ENCODE peak calls at places on chromosomes 3 and 15, in nine cellular contexts. T is neural crest cell, G is GM13977, H is psoas muscle, A is astrocyte of the spinal cord, N is MM.1S, V is HFFc6, S is tibial nerve, K is mammary epithelial cell. E is an unnamed sample.

GRCh38 chr3:110814170-110815007 is 257.2 kb upstream of the NECTIN3 start:
- DNase-seq in T (peak), G (peak), H (no peak), A (peak), N (peak), V (peak), S (no peak), K (peak), E (no peak)

GRCh38 chr3:55675478-55675877 is 188.4 kb upstream of the WNT5A start:
- DNase-seq in T (no peak), G (peak), H (no peak), A (no peak), N (peak), V (no peak), S (no peak), K (no peak), E (peak)

GRCh38 chr3:42177801-42178150 is 86.6 kb downstream of the TRAK1 start:
- DNase-seq in T (no peak), G (no peak), H (no peak), A (no peak), N (no peak), V (no peak), S (no peak), K (no peak), E (no peak)

GRCh38 chr3:190056795-190057194 is 63.9 kb downstream of the P3H2 start:
- DNase-seq in T (no peak), G (no peak), H (no peak), A (no peak), N (no peak), V (no peak), S (no peak), K (no peak), E (no peak)

GRCh38 chr3:121690777-121691405 is 30.2 kb upstream of the HCLS1 start:
- DNase-seq in T (no peak), G (peak), H (no peak), A (no peak), N (peak), V (no peak), S (no peak), K (no peak), E (peak)

GRCh38 chr3:9795212-9795611 is 2.3 kb downstream of the ARPC4 start:
- DNase-seq in T (no peak), G (no peak), H (no peak), A (no peak), N (no peak), V (no peak), S (no peak), K (no peak), E (peak)

GRCh38 chr15:70236306-70237103 is 138.8 kb upstream of the TLE3 start:
- DNase-seq in T (no peak), G (no peak), H (no peak), A (peak), N (no peak), V (peak), S (no peak), K (peak), E (no peak)

GRCh38 chr3:140972833-140973232 is 31.2 kb downstream of the SLC25A36 start:
- DNase-seq in T (no peak), G (peak), H (no peak), A (peak), N (peak), V (peak), S (no peak), K (peak), E (peak)

GRCh38 chr3:56855856-56856538 is 54.2 kb upstream of the ARHGEF3 start:
- DNase-seq in T (peak), G (no peak), H (peak), A (no peak), N (peak), V (no peak), S (no peak), K (no peak), E (peak)

GRCh38 chr3:19348929-19349564 is 200.7 kb downstream of the KCNH8 start:
- DNase-seq in T (no peak), G (peak), H (no peak), A (peak), N (peak), V (no peak), S (no peak), K (peak), E (peak)

GRCh38 chr3:13518516-13519351 is 30.2 kb upstream of the FBLN2 start:
- DNase-seq in T (no peak), G (no peak), H (peak), A (peak), N (no peak), V (no peak), S (peak), K (no peak), E (no peak)

GRCh38 chr15:41010335-41010734 is 57.1 kb downstream of the CHAC1 start:
- DNase-seq in T (no peak), G (no peak), H (no peak), A (no peak), N (no peak), V (no peak), S (no peak), K (no peak), E (no peak)

GRCh38 chr3:141383555-141384129 is 15.3 kb downstream of the ZBTB38 start:
- DNase-seq in T (no peak), G (no peak), H (no peak), A (peak), N (no peak), V (peak), S (no peak), K (peak), E (no peak)

GRCh38 chr3:99410789-99411311 is 227.5 kb upstream of the COL8A1 start:
- DNase-seq in T (no peak), G (peak), H (no peak), A (peak), N (no peak), V (peak), S (no peak), K (peak), E (no peak)

GRCh38 chr3:150286390-150287147 is 121.5 kb upstream of the TSC22D2 start:
- DNase-seq in T (no peak), G (peak), H (no peak), A (peak), N (peak), V (peak), S (no peak), K (peak), E (peak)

GRCh38 chr3:69724722-69725435 is 14.4 kb upstream of the MITF start:
- DNase-seq in T (no peak), G (no peak), H (no peak), A (no peak), N (no peak), V (no peak), S (no peak), K (no peak), E (no peak)

GRCh38 chr15:46266691-46267090 is 631.9 kb downstream of the SQOR start:
- DNase-seq in T (no peak), G (no peak), H (no peak), A (no peak), N (no peak), V (no peak), S (no peak), K (no peak), E (no peak)

GRCh38 chr3:127629462-127630403 is 748 bp downstream of the PODXL2 start:
- DNase-seq in T (no peak), G (no peak), H (no peak), A (no peak), N (no peak), V (no peak), S (no peak), K (no peak), E (no peak)

GRCh38 chr3:126028096-126028495 is 55.8 kb downstream of the SLC41A3 start:
- DNase-seq in T (no peak), G (no peak), H (no peak), A (no peak), N (no peak), V (no peak), S (no peak), K (no peak), E (no peak)

GRCh38 chr15:64044315-64045105 is 1.8 kb downstream of the DAPK2 start:
- DNase-seq in T (no peak), G (peak), H (no peak), A (no peak), N (no peak), V (no peak), S (no peak), K (no peak), E (peak)

GRCh38 chr3:136678981-136679380 is 73.2 kb downstream of the STAG1 start:
- DNase-seq in T (no peak), G (no peak), H (no peak), A (peak), N (no peak), V (no peak), S (no peak), K (no peak), E (no peak)

GRCh38 chr3:13881536-13882410 is 1.9 kb upstream of the WNT7A start:
- DNase-seq in T (no peak), G (no peak), H (no peak), A (no peak), N (no peak), V (no peak), S (no peak), K (no peak), E (no peak)

GRCh38 chr15:97978408-97979130 is 18.1 kb downstream of the ARRDC4 start:
- DNase-seq in T (no peak), G (no peak), H (no peak), A (peak), N (no peak), V (no peak), S (no peak), K (no peak), E (no peak)

GRCh38 chr15:62482715-62483429 is 317.8 kb upstream of the C2CD4B start:
- DNase-seq in T (peak), G (peak), H (no peak), A (no peak), N (peak), V (peak), S (no peak), K (peak), E (peak)

GRCh38 chr3:9808345-9809037 is 1.6 kb upstream of the TTLL3 start:
- DNase-seq in T (no peak), G (peak), H (no peak), A (no peak), N (peak), V (peak), S (no peak), K (peak), E (peak)

GRCh38 chr3:142724682-142725351 is 983 bp downstream of the TRPC1 start:
- DNase-seq in T (no peak), G (no peak), H (peak), A (peak), N (no peak), V (peak), S (peak), K (peak), E (peak)

GRCh38 chr15:90039996-90040395 is 38.9 kb downstream of the ZNF710 start:
- DNase-seq in T (no peak), G (no peak), H (peak), A (no peak), N (no peak), V (no peak), S (no peak), K (no peak), E (no peak)

GRCh38 chr3:185070491-185071335 is 82.1 kb downstream of the C3orf70 start:
- DNase-seq in T (peak), G (no peak), H (no peak), A (no peak), N (no peak), V (peak), S (no peak), K (peak), E (no peak)
- TF ChIP-seq CTCF in T (peak), G (no peak), H (no peak), A (peak), N (peak), V (peak), S (no peak), K (no peak), E (no peak)

DNA sequence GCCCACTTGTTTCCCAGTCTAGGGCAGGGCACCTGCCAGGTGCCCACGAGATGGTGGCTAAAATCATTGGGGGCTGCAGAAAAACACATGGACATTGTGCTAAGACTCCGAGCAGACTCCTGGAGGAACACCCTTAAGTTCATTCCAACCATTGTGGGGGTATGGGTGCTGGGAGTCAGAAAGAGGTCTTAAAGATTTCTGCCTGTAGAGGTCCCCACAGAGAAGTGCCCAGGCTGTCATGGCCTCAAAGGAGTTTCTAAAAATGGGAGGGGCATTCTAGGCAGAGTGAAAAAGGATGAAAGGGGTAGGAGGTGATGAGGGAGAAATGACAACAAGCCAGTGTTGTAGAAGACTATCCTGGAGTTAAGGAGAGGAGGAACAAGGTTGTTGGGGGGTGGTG is 17.1 kb downstream of the RBP1 start:
- DNase-seq in T (no peak), G (no peak), H (no peak), A (no peak), N (no peak), V (no peak), S (no peak), K (no peak), E (no peak)
- TF ChIP-seq CTCF in T (no peak), G (no peak), H (no peak), A (no peak), N (no peak), V (no peak), S (no peak), K (peak), E (no peak)

DNA sequence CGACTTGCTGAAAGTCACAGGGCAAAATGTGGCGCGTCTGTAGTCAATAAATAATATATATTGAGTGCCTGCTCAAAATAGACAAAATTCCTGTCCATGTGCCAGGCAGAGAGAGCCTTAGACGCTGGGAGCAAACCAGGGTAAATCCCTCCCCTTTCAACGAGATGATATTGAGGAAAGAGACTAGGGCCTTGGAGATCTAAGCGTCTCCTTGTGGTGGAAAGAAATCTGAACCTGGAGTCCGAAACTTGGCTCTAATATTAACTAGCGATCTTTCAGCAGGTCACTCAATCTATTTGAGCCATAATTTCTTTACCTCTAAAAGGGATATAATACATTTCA is 348 bp upstream of the DPP8 start:
- DNase-seq in T (no peak), G (no peak), H (no peak), A (no peak), N (no peak), V (no peak), S (no peak), K (no peak), E (no peak)
- TF ChIP-seq CTCF in T (peak), G (no peak), H (no peak), A (no peak), N (no peak), V (peak), S (no peak), K (no peak), E (no peak)

GRCh38 chr3:119240582-119241434 is at the start of gene B4GALT4:
- DNase-seq in T (peak), G (peak), H (peak), A (peak), N (peak), V (peak), S (peak), K (peak), E (peak)
- TF ChIP-seq CTCF in T (no peak), G (no peak), H (no peak), A (no peak), N (no peak), V (no peak), S (no peak), K (no peak), E (no peak)

E was measured in GM10248.